ENCODE peak calls at places on chromosomes 13 and 19, in four cellular contexts. P, G, S and F are unnamed samples.

GRCh38 chr13:99895999-99896695 is 75.4 kb downstream of the ZIC5 start:
- DNase-seq in P (peak), G (peak), S (no peak), F (peak)

GRCh38 chr13:51222510-51223283 is 499 bp downstream of the FAM124A start:
- DNase-seq in P (no peak), G (peak), S (no peak), F (peak)

GRCh38 chr19:19866599-19867248 is 1.0 kb downstream of the ZNF253 start:
- DNase-seq in P (peak), G (peak), S (peak), F (peak)

GRCh38 chr13:79128158-79128557 is 277.9 kb downstream of the RBM26 start:
- DNase-seq in P (no peak), G (no peak), S (no peak), F (no peak)

GRCh38 chr13:103638706-103639105 is 572.5 kb upstream of the SLC10A2 start:
- DNase-seq in P (no peak), G (no peak), S (no peak), F (no peak)

GRCh38 chr13:50319603-50320296 is 304.5 kb downstream of the KCNRG start:
- DNase-seq in P (no peak), G (no peak), S (peak), F (no peak)

GRCh38 chr19:52722062-52723005 is 12.5 kb downstream of the ZNF611 start:
- DNase-seq in P (no peak), G (no peak), S (no peak), F (no peak)

GRCh38 chr13:113448545-113448884 is 4.8 kb downstream of the ADPRHL1 start:
- DNase-seq in P (no peak), G (no peak), S (peak), F (no peak)

GRCh38 chr19:40445945-40446784 is 2.0 kb upstream of the SERTAD3 start:
- DNase-seq in P (no peak), G (peak), S (peak), F (peak)

GRCh38 chr13:23755040-23755439 is 134.2 kb downstream of the MIPEP start:
- DNase-seq in P (no peak), G (no peak), S (no peak), F (no peak)

GRCh38 chr13:42216422-42216735 is 55.6 kb upstream of the AKAP11 start:
- DNase-seq in P (no peak), G (no peak), S (no peak), F (no peak)

GRCh38 chr19:14061751-14062557 is at the start of gene PALM3:
- DNase-seq in P (peak), G (no peak), S (no peak), F (no peak)

GRCh38 chr13:44197791-44198770 is 175.5 kb upstream of the SERP2 start:
- DNase-seq in P (no peak), G (no peak), S (no peak), F (no peak)

GRCh38 chr13:50668882-50669281 is 174.6 kb downstream of the DLEU7 start:
- DNase-seq in P (no peak), G (no peak), S (no peak), F (no peak)

GRCh38 chr19:43305642-43306041 is 36.3 kb upstream of the PSG9 start:
- DNase-seq in P (no peak), G (no peak), S (peak), F (no peak)
- TF ChIP-seq TEAD4 in P (no peak), G (no peak), S (no peak), F (no peak)

GRCh38 chr19:6014551-6015135 is 36.7 kb upstream of the RANBP3 start:
- DNase-seq in P (peak), G (no peak), S (no peak), F (no peak)

GRCh38 chr19:6010107-6010506 is 32.2 kb upstream of the RANBP3 start:
- DNase-seq in P (no peak), G (no peak), S (no peak), F (no peak)

GRCh38 chr19:6012416-6013170 is 34.7 kb upstream of the RANBP3 start:
- DNase-seq in P (peak), G (no peak), S (no peak), F (no peak)

GRCh38 chr19:6011206-6011605 is 33.3 kb upstream of the RANBP3 start:
- DNase-seq in P (no peak), G (no peak), S (no peak), F (no peak)

DNA sequence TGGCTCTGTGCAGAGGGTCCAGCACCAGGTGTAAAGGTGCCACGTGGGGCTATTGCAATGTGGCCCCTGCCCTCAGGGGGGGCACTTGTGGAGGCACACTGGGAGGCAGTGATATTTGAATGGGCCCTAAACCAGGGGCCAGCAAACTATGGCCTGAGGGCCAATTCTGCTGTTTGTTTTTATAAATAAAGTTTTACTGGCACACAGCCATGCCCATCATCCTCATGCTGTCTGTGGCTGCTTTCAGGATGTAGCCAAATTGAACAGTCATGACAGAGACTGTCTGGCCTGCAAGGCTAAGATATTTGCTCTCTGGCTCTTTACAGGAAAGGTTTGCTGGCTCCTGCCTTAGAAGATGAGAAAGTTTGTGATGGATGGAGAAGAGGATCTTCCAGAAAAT is 33.9 kb upstream of the RANBP3 start:
- DNase-seq in P (no peak), G (no peak), S (no peak), F (no peak)
- TF ChIP-seq TEAD4 in P (no peak), G (no peak), S (no peak), F (no peak)

GRCh38 chr19:42555317-42555716 is 27.0 kb upstream of the CEACAM1 start:
- DNase-seq in P (no peak), G (no peak), S (no peak), F (no peak)
- TF ChIP-seq TEAD4 in P (no peak), G (no peak), S (no peak), F (no peak)

GRCh38 chr19:47663911-47664771 is 49.1 kb upstream of the EHD2 start:
- DNase-seq in P (no peak), G (no peak), S (peak), F (no peak)
- TF ChIP-seq TEAD4 in P (no peak), G (no peak), S (no peak), F (no peak)

DNA sequence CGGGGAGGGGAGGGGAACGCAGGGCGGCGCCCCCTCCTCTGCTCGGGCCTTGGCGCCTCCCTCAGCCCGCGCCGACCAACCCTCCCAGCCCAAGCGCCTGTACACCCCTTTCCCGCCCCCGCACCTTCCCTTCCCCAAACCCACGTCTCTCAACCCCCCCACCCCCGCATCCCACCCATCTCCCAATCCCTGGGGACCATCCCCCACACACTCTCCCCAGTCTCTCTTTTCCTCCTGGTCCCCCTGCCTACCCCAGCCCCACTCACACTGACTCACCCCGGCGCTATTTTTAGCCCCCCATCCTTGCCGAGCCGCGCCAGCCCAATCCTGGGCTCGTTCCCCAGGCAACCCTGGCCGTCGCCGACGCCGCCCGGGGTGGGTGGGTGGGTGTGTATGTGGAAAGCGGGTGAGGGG is 11.7 kb downstream of the CIC start:
- DNase-seq in P (peak), G (no peak), S (peak), F (no peak)
- TF ChIP-seq TEAD4 in P (no peak), G (no peak), S (no peak), F (no peak)

GRCh38 chr19:15436012-15436825 is 13.5 kb downstream of the WIZ start:
- DNase-seq in P (no peak), G (no peak), S (peak), F (no peak)
- TF ChIP-seq TEAD4 in P (no peak), G (no peak), S (no peak), F (no peak)